ENCODE peak calls at places on chromosomes 12 and 14, in nine cellular contexts. I is foreskin fibroblast, U is choroid plexus epithelial cell, T is GM06990, M is K562, S is cardiac muscle cell, X is GM12864, W is heart right ventricle, L is psoas muscle. R is an unnamed sample.

GRCh38 chr12:31118831-31119530 is 45.3 kb downstream of the DDX11 start:
- DNase-seq in X (no peak), M (peak), I (no peak), L (no peak), T (no peak), U (peak), S (peak), W (no peak), R (no peak)

GRCh38 chr12:70719672-70720420 is 82.6 kb upstream of the PTPRB start:
- DNase-seq in S (peak), M (peak), U (peak), W (peak), X (peak), T (no peak), I (peak), L (peak), R (no peak)

GRCh38 chr12:132812631-132813305 is 15.9 kb downstream of the GOLGA3 start:
- DNase-seq in T (no peak), S (no peak), X (no peak), U (peak), L (no peak), W (no peak), M (no peak), I (no peak), R (no peak)

GRCh38 chr12:46617167-46617566 is 208.6 kb downstream of the SLC38A4 start:
- DNase-seq in M (no peak), T (no peak), L (peak), X (no peak), I (peak), S (no peak), U (peak), W (peak), R (no peak)

GRCh38 chr12:33546004-33546403 is 106.4 kb upstream of the SYT10 start:
- DNase-seq in W (no peak), S (no peak), X (no peak), L (no peak), T (no peak), M (no peak), U (no peak), I (no peak), R (no peak)

GRCh38 chr12:24709201-24709600 is 239.7 kb downstream of the BCAT1 start:
- DNase-seq in L (no peak), U (peak), T (no peak), S (no peak), M (peak), W (no peak), I (no peak), X (no peak), R (no peak)

GRCh38 chr14:62409185-62409584 is 636.1 kb downstream of the KCNH5 start:
- DNase-seq in S (no peak), I (no peak), W (no peak), L (no peak), X (no peak), U (no peak), M (no peak), T (no peak), R (no peak)

GRCh38 chr12:92784356-92784755 is 81.6 kb downstream of the PLEKHG7 start:
- DNase-seq in M (no peak), U (peak), T (no peak), W (no peak), S (no peak), X (no peak), I (no peak), L (no peak), R (peak)

GRCh38 chr14:69043598-69044267 is 64.6 kb upstream of the ACTN1 start:
- DNase-seq in U (peak), M (no peak), T (no peak), I (no peak), L (peak), W (peak), X (no peak), S (no peak), R (no peak)

GRCh38 chr12:96431067-96431466 is 30.8 kb upstream of the CDK17 start:
- DNase-seq in I (no peak), L (no peak), X (no peak), S (no peak), M (no peak), T (no peak), U (no peak), W (no peak), R (no peak)

GRCh38 chr14:96363751-96364336 is 518 bp downstream of the GSKIP start:
- DNase-seq in U (peak), S (peak), T (no peak), X (peak), L (peak), M (peak), I (peak), W (peak), R (no peak)

GRCh38 chr12:26845057-26845666 is 12.2 kb upstream of the ITPR2 start:
- DNase-seq in U (peak), L (peak), M (no peak), W (peak), T (no peak), I (no peak), S (peak), X (no peak), R (no peak)

GRCh38 chr14:64790478-64790877 is 86.3 kb downstream of the PLEKHG3 start:
- DNase-seq in T (no peak), M (no peak), S (no peak), X (no peak), W (no peak), U (no peak), I (no peak), L (no peak), R (no peak)

DNA sequence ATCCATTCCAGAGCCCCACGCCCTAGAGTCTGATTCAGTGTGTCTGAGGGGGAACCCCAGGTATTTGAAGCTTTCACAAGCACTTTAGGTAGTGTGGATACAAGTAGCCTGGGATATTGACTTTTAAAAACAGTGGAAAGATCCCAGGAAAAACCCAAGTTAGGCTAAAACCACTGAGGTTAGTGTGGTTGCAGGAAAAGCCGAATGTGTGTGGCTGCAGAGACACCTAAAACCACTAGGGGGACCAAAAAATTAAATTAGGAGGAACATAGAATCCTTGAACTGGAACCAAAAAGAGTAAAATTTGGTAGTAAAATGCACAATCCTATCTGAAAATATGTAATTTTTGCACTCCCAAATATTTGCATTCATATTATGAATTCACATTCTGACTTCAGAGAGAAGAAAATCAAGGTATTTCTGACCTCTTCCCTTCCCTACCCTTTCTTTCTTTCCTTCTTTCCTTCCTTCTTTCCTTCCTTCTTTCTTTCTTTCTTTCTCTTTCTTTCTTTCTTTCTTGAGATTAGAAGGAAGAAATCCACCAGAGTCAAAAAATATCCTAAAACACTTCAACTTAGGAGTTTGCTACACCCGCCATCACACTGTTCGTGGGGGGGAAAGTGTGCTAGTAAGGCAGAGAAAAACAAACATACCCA is 37.8 kb downstream of the SLCO1A2 start:
- DNase-seq in W (no peak), T (no peak), L (no peak), U (peak), S (peak), I (no peak), M (peak), X (no peak), R (peak)
- TF ChIP-seq CTCF in W (peak), T (peak), L (peak), U (peak), S (peak), I (peak), M (peak), X (peak), R (peak)

DNA sequence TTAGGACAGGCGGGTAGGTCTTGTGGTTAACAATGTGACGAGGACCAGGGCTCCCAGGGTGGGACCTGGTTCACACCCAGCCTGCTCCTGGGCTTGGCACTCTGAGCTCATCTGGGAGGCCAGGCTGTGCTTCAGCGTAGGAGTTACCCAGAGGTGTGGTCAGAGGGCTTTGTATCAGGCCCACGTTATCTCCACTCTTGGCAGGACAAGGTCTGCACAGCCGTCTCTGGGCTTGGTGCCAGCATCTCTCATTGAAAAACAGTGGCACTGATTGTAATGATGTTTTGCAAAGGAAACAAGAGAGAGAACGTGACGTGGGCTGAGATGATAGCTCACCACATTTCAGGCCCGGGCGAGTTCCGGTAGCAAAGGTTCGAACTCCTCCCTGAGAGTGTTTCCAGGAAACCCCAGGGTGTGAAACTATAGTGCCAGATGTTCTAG is 227.1 kb downstream of the KTN1 start:
- DNase-seq in U (peak), W (peak), L (peak), T (peak), M (peak), S (peak), X (no peak), I (peak), R (peak)
- H3K4me3 ChIP-seq in U (no peak), W (no peak), L (no peak), T (no peak), M (no peak), S (no peak), X (no peak), I (no peak), R (no peak)

DNA sequence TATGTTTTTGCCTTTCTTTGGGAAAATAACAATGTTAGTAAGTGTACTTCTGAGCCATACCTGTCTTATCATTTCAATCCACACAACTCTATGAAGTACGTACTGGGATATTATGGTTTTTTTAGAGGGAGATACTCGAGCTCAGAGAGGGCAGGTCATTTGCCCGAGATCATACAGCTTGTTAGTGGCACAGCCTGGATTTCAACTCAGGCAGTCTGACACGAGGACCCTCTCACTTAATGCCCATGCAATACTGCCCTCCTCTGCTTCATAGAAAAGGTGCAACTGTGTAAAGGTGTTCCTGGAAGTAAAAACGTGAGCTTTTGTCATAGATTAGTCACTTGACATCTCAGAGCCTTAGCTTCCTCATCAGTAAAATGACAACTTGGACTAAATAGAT is 128.0 kb downstream of the NDUFA12 start:
- DNase-seq in L (no peak), X (peak), M (no peak), U (peak), S (peak), T (peak), W (no peak), I (no peak), R (peak)
- TF ChIP-seq CTCF in L (peak), X (peak), M (no peak), U (peak), S (no peak), T (peak), W (peak), I (no peak), R (no peak)

GRCh38 chr14:103126088-103126872 is 3.0 kb downstream of the TNFAIP2 start:
- DNase-seq in I (no peak), L (peak), T (no peak), M (no peak), S (no peak), X (no peak), W (no peak), U (no peak), R (no peak)

GRCh38 chr14:103123634-103124500 is 606 bp downstream of the TNFAIP2 start:
- DNase-seq in M (no peak), X (no peak), S (no peak), W (peak), U (peak), I (no peak), T (no peak), L (peak), R (no peak)

GRCh38 chr14:103125098-103126070 is 2.1 kb downstream of the TNFAIP2 start:
- DNase-seq in S (no peak), L (peak), I (no peak), U (no peak), W (no peak), M (no peak), X (no peak), T (no peak), R (no peak)

GRCh38 chr14:103123128-103123633 is at the start of gene TNFAIP2:
- DNase-seq in U (no peak), X (no peak), S (no peak), W (peak), T (no peak), L (peak), M (peak), I (no peak), R (no peak)

DNA sequence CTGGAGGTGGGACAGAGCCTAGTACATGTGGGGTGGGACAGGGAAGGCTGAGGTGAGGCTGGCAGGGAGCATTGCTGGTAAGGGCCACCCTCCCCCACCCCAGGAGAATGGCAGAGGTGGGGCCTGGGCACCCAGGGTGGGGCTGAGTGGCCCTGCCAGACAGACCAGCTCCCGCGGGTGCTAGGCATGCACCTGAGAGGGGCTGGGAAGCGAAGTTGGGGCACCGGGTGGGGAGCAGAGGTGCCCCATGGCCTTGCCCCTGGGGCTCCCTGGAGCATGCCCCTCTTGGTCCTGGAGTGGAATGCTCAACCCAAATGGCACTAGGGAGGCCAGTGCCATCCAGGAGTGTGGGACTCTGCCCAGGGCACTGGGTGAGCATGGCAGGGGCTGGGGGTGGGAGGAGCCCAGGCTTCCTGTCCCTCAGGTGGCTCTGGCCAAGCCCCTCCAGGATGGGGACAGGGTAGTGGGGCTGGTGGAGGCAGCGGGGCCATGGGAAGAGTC is 1.3 kb downstream of the TNFAIP2 start:
- DNase-seq in I (no peak), T (no peak), X (no peak), U (no peak), S (no peak), W (no peak), M (no peak), L (peak), R (no peak)
- H3K4me3 ChIP-seq in I (peak), T (peak), X (peak), U (no peak), S (no peak), W (peak), M (no peak), L (peak), R (no peak)

GRCh38 chr12:1080520-1081223 is 89.6 kb downstream of the ERC1 start:
- DNase-seq in M (no peak), X (no peak), T (peak), W (no peak), U (no peak), S (no peak), L (no peak), I (no peak), R (no peak)

GRCh38 chr12:1078002-1078401 is 87.0 kb downstream of the ERC1 start:
- DNase-seq in U (no peak), X (no peak), W (no peak), I (no peak), M (no peak), T (no peak), S (no peak), L (no peak), R (no peak)

GRCh38 chr12:1083086-1083887 is 92.3 kb downstream of the ERC1 start:
- DNase-seq in S (peak), L (no peak), T (no peak), I (no peak), W (no peak), M (no peak), U (peak), X (no peak), R (no peak)

DNA sequence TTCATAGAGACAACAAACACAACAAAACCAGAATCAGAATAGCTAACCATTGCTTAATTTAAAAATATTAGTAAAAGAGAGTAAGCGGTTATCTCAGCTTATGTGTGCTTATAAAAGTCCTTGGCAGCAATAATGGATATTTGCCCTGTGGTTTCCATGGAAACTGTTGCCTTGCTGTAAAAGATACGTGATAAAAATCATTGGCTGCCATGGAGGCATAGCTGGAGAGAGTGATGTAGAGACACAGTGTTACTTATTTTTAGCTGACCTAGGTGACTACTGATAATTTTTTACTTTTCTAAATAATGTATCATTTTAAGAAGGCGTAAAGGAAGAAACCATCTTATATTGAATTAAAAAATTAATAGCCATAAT is 92.9 kb downstream of the ERC1 start:
- DNase-seq in S (peak), U (peak), M (no peak), I (peak), L (no peak), T (no peak), W (no peak), X (no peak), R (peak)
- TF ChIP-seq CTCF in S (no peak), U (no peak), M (no peak), I (no peak), L (no peak), T (no peak), W (no peak), X (no peak), R (no peak)

GRCh38 chr12:100185361-100185894 is 15.2 kb upstream of the ACTR6 start:
- DNase-seq in X (no peak), I (no peak), T (no peak), M (no peak), U (no peak), W (no peak), S (no peak), L (no peak), R (no peak)
- H3K4me3 ChIP-seq in X (no peak), I (no peak), T (no peak), M (no peak), U (no peak), W (no peak), S (no peak), L (no peak), R (no peak)

GRCh38 chr14:92599786-92600185 is 86.2 kb downstream of the RIN3 start:
- DNase-seq in I (peak), S (no peak), X (no peak), T (no peak), U (no peak), L (no peak), M (no peak), W (no peak), R (no peak)

GRCh38 chr14:92598549-92598905 is 84.9 kb downstream of the RIN3 start:
- DNase-seq in W (no peak), L (no peak), X (no peak), T (no peak), U (no peak), M (no peak), S (no peak), I (no peak), R (no peak)

GRCh38 chr14:92595267-92595666 is 81.7 kb downstream of the RIN3 start:
- DNase-seq in S (no peak), U (no peak), L (no peak), T (no peak), X (no peak), I (no peak), M (no peak), W (no peak), R (no peak)

GRCh38 chr14:92597873-92598548 is 84.4 kb downstream of the RIN3 start:
- DNase-seq in W (no peak), I (no peak), X (no peak), U (no peak), S (no peak), L (no peak), T (no peak), M (no peak), R (no peak)

GRCh38 chr14:92596328-92596943 is 82.9 kb downstream of the RIN3 start:
- DNase-seq in W (no peak), I (no peak), S (peak), U (peak), M (no peak), T (no peak), X (no peak), L (no peak), R (no peak)
- TF ChIP-seq CTCF in W (no peak), I (no peak), S (no peak), U (peak), M (no peak), T (peak), X (peak), L (no peak), R (no peak)

DNA sequence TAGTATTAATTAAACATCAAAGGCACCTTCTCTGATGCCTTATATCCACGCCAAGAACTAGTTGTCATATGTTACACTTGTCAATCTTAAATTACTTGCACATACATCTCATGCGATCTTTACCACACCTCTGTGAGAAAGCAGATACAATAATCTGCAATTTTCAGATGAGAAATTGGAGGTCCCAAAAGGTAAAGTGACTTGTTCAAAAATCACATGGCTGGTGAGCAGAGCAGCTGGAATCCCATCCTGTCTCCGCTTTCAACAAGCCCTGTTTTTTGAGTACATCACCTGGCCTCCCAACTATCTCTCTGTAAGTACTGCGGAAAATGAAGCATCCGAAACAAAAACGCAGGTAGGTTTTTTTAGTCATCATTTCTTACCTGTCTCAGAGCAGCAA is 203.4 kb upstream of the FOXN3 start:
- DNase-seq in X (no peak), S (no peak), M (no peak), U (no peak), L (no peak), I (no peak), W (no peak), T (no peak), R (no peak)
- H3K4me3 ChIP-seq in X (no peak), S (no peak), M (no peak), U (no peak), L (no peak), I (no peak), W (no peak), T (no peak), R (no peak)

GRCh38 chr12:13000616-13000934 is 510 bp upstream of the HEBP1 start:
- DNase-seq in T (no peak), I (no peak), S (peak), W (no peak), X (no peak), L (no peak), U (no peak), M (no peak), R (no peak)

GRCh38 chr12:13002301-13003097 is 2.4 kb upstream of the HEBP1 start:
- DNase-seq in U (no peak), X (no peak), S (no peak), I (no peak), L (no peak), T (no peak), W (no peak), M (no peak), R (no peak)

GRCh38 chr12:13001725-13002040 is 1.6 kb upstream of the HEBP1 start:
- DNase-seq in W (no peak), U (no peak), L (no peak), X (no peak), T (no peak), M (no peak), I (no peak), S (no peak), R (no peak)

GRCh38 chr12:12999959-13000615 is at the start of gene HEBP1:
- DNase-seq in M (peak), W (peak), U (peak), S (peak), I (peak), T (peak), X (peak), L (peak), R (peak)

GRCh38 chr12:13000935-13001724 is 1.1 kb upstream of the HEBP1 start:
- DNase-seq in X (no peak), L (peak), M (peak), T (peak), S (peak), U (peak), W (peak), I (peak), R (no peak)
- TF ChIP-seq CTCF in X (peak), L (peak), M (no peak), T (peak), S (peak), U (peak), W (peak), I (no peak), R (peak)

GRCh38 chr14:88386395-88386794 is 938 bp downstream of the SPATA7 start:
- DNase-seq in L (no peak), S (no peak), M (no peak), T (peak), W (no peak), X (no peak), U (no peak), I (no peak), R (no peak)
- H3K4me3 ChIP-seq in L (peak), S (peak), M (peak), T (peak), W (peak), X (peak), U (peak), I (peak), R (peak)

R was measured in HFF-Myc.